ENCODE peak calls at places on chromosomes 4 and X, in eight cellular contexts. One of them, this sample, is unnamed. For H3K4me1 and H3K9me3, the result is how much of the 10 kb centered on the place peaks cover.

GRCh38 chrX:19811807-19812604 is 75.4 kb downstream of the SH3KBP1 start:
- DNase-seq in SK-N-SH: no peak
- DNase-seq in neural progenitor cell: no peak
- DNase-seq in OCI-LY7: peak
- DNase-seq in GM23248: peak
- DNase-seq in HCT116: no peak
- DNase-seq in PC-3: no peak
- DNase-seq in MM.1S: no peak
- DNase-seq in this sample: no peak

GRCh38 chrX:119826399-119826959 is 26.3 kb downstream of the UPF3B start:
- DNase-seq in SK-N-SH: no peak
- DNase-seq in neural progenitor cell: no peak
- DNase-seq in OCI-LY7: no peak
- DNase-seq in GM23248: peak
- DNase-seq in HCT116: no peak
- DNase-seq in PC-3: peak
- DNase-seq in MM.1S: no peak
- DNase-seq in this sample: no peak

GRCh38 chr4:152534541-152535231 is 1.2 kb downstream of the FBXW7 start:
- DNase-seq in SK-N-SH: peak
- DNase-seq in neural progenitor cell: peak
- DNase-seq in OCI-LY7: peak
- DNase-seq in GM23248: peak
- DNase-seq in HCT116: no peak
- DNase-seq in PC-3: no peak
- DNase-seq in MM.1S: peak
- DNase-seq in this sample: peak

GRCh38 chr4:55546633-55547460 is at the start of gene CLOCK:
- DNase-seq in SK-N-SH: peak
- DNase-seq in neural progenitor cell: peak
- DNase-seq in OCI-LY7: peak
- DNase-seq in GM23248: peak
- DNase-seq in HCT116: peak
- DNase-seq in PC-3: peak
- DNase-seq in MM.1S: peak
- DNase-seq in this sample: peak

GRCh38 chr4:108891921-108892320 is 129.1 kb upstream of the ETNPPL start:
- DNase-seq in SK-N-SH: no peak
- DNase-seq in neural progenitor cell: no peak
- DNase-seq in OCI-LY7: no peak
- DNase-seq in GM23248: no peak
- DNase-seq in HCT116: no peak
- DNase-seq in PC-3: no peak
- DNase-seq in MM.1S: no peak
- DNase-seq in this sample: no peak

GRCh38 chrX:134144231-134144630 is 92.8 kb upstream of the CCDC160 start:
- DNase-seq in SK-N-SH: peak
- DNase-seq in neural progenitor cell: peak
- DNase-seq in OCI-LY7: peak
- DNase-seq in GM23248: peak
- DNase-seq in HCT116: peak
- DNase-seq in PC-3: peak
- DNase-seq in MM.1S: peak
- DNase-seq in this sample: no peak

GRCh38 chrX:153781428-153782047 is 697 bp downstream of the SRPK3 start:
- DNase-seq in SK-N-SH: no peak
- DNase-seq in neural progenitor cell: no peak
- DNase-seq in OCI-LY7: no peak
- DNase-seq in GM23248: peak
- DNase-seq in HCT116: no peak
- DNase-seq in PC-3: no peak
- DNase-seq in MM.1S: no peak
- DNase-seq in this sample: no peak

GRCh38 chr4:25861951-25862410 is 807 bp downstream of the SEL1L3 start:
- DNase-seq in SK-N-SH: no peak
- DNase-seq in neural progenitor cell: peak
- DNase-seq in OCI-LY7: peak
- DNase-seq in GM23248: peak
- DNase-seq in HCT116: no peak
- DNase-seq in PC-3: peak
- DNase-seq in MM.1S: peak
- DNase-seq in this sample: peak

GRCh38 chrX:22338740-22339139 is 66.0 kb downstream of the CBLL2 start:
- DNase-seq in SK-N-SH: no peak
- DNase-seq in neural progenitor cell: no peak
- DNase-seq in OCI-LY7: no peak
- DNase-seq in GM23248: peak
- DNase-seq in HCT116: no peak
- DNase-seq in PC-3: no peak
- DNase-seq in MM.1S: no peak
- DNase-seq in this sample: no peak

GRCh38 chr4:123361195-123361861 is 35.3 kb upstream of the SPRY1 start:
- DNase-seq in SK-N-SH: no peak
- DNase-seq in neural progenitor cell: no peak
- DNase-seq in OCI-LY7: no peak
- DNase-seq in GM23248: peak
- DNase-seq in HCT116: no peak
- DNase-seq in PC-3: peak
- DNase-seq in MM.1S: no peak
- DNase-seq in this sample: peak

GRCh38 chrX:53086464-53086863 is 4.3 kb downstream of the TSPYL2 start:
- DNase-seq in SK-N-SH: no peak
- DNase-seq in neural progenitor cell: no peak
- DNase-seq in OCI-LY7: no peak
- DNase-seq in GM23248: peak
- DNase-seq in HCT116: no peak
- DNase-seq in PC-3: no peak
- DNase-seq in MM.1S: no peak
- DNase-seq in this sample: no peak

GRCh38 chr4:148445071-148445902 is 3.1 kb upstream of the NR3C2 start:
- DNase-seq in SK-N-SH: peak
- DNase-seq in neural progenitor cell: peak
- DNase-seq in OCI-LY7: peak
- DNase-seq in GM23248: peak
- DNase-seq in HCT116: no peak
- DNase-seq in PC-3: peak
- DNase-seq in MM.1S: peak
- DNase-seq in this sample: peak

GRCh38 chr4:8725071-8725841 is 132.7 kb downstream of the CPZ start:
- DNase-seq in SK-N-SH: peak
- DNase-seq in neural progenitor cell: no peak
- DNase-seq in OCI-LY7: no peak
- DNase-seq in GM23248: no peak
- DNase-seq in HCT116: no peak
- DNase-seq in PC-3: no peak
- DNase-seq in MM.1S: no peak
- DNase-seq in this sample: no peak

DNA sequence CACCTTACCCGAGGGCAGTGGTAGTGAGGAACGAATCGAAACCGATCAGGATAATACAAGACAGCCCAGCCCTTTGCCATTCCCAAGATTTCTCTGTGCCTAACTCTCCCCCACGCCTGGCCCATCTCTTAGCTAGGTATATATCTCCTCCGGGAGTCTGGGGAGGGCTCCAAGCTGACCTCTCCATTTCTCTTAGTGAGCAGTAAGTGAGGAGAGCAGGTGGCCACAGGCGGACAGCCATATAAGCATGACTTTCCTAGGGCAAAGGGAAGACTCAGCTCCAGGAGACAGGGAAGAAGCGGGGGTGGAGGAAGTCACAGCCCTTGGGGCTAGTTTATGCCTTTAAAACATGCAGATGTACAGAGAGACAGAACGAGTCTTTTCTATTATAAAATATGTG is 613.6 kb downstream of the BCOR start:
- DNase-seq in SK-N-SH: no peak
- DNase-seq in neural progenitor cell: no peak
- DNase-seq in OCI-LY7: no peak
- DNase-seq in GM23248: no peak
- DNase-seq in HCT116: no peak
- DNase-seq in PC-3: no peak
- DNase-seq in MM.1S: no peak
- DNase-seq in this sample: no peak
- H3K4me1 ChIP-seq in SK-N-SH: under half
- H3K4me1 ChIP-seq in neural progenitor cell: under half
- H3K4me1 ChIP-seq in OCI-LY7: under half
- H3K4me1 ChIP-seq in GM23248: under half
- H3K4me1 ChIP-seq in HCT116: under half
- H3K4me1 ChIP-seq in PC-3: under half
- H3K4me1 ChIP-seq in MM.1S: under half
- H3K4me1 ChIP-seq in this sample: under half

DNA sequence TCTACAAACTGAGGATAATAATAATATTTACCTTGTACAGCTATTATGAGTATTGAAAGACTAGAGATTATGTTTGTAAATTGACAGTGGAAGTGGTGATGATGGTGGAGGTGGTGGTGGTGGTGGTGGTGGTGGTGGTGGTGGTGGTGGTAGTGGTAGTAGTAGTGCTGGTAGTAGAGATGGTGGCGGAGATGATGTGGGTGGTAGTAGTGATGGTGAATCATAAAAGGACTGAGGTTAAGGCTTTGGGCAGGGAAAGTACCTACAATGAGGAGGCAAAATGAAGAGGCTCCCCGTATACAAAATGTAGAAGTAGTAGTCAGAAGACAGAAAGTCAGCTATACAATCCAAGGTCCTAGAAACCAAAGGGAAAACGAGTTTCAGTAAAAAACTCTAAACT is 214.1 kb downstream of the BCOR start:
- DNase-seq in SK-N-SH: no peak
- DNase-seq in neural progenitor cell: no peak
- DNase-seq in OCI-LY7: no peak
- DNase-seq in GM23248: no peak
- DNase-seq in HCT116: no peak
- DNase-seq in PC-3: no peak
- DNase-seq in MM.1S: no peak
- DNase-seq in this sample: no peak
- TF ChIP-seq EZH2phosphoT487 in SK-N-SH: no peak
- TF ChIP-seq EZH2phosphoT487 in neural progenitor cell: no peak
- TF ChIP-seq EZH2phosphoT487 in OCI-LY7: no peak
- TF ChIP-seq EZH2phosphoT487 in GM23248: no peak
- TF ChIP-seq EZH2phosphoT487 in HCT116: no peak
- TF ChIP-seq EZH2phosphoT487 in PC-3: no peak
- TF ChIP-seq EZH2phosphoT487 in MM.1S: no peak
- TF ChIP-seq EZH2phosphoT487 in this sample: no peak

DNA sequence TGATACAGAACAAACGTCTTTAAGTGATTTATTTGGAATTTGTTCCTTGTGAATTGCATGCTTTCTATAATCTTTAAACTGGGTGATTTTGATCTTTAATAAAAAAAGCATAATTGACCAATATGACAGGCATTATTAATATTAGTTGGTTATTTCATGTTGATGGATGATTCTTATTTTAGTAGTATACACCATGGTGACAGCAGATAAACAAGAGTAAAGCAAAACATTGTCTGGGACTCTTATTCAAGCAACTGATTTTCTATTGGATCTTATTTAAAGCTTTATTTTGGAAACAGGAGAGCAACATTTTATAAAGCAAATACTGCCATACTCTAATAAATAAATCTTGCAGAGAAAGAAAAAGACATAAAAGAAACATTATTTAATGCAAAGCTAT is 591.4 kb upstream of the GNPDA2 start:
- DNase-seq in SK-N-SH: no peak
- DNase-seq in neural progenitor cell: no peak
- DNase-seq in OCI-LY7: no peak
- DNase-seq in GM23248: no peak
- DNase-seq in HCT116: no peak
- DNase-seq in PC-3: no peak
- DNase-seq in MM.1S: no peak
- DNase-seq in this sample: no peak
- H3K9me3 ChIP-seq in SK-N-SH: under half
- H3K9me3 ChIP-seq in neural progenitor cell: under half
- H3K9me3 ChIP-seq in OCI-LY7: under half
- H3K9me3 ChIP-seq in GM23248: under half
- H3K9me3 ChIP-seq in HCT116: under half
- H3K9me3 ChIP-seq in PC-3: under half
- H3K9me3 ChIP-seq in MM.1S: under half
- H3K9me3 ChIP-seq in this sample: under half

GRCh38 chr4:168618577-168619265 is 121.9 kb downstream of the PALLD start:
- DNase-seq in SK-N-SH: no peak
- DNase-seq in neural progenitor cell: no peak
- DNase-seq in OCI-LY7: no peak
- DNase-seq in GM23248: peak
- DNase-seq in HCT116: peak
- DNase-seq in PC-3: peak
- DNase-seq in MM.1S: no peak
- DNase-seq in this sample: no peak
- H3K4me1 ChIP-seq in SK-N-SH: under half
- H3K4me1 ChIP-seq in neural progenitor cell: under half
- H3K4me1 ChIP-seq in OCI-LY7: under half
- H3K4me1 ChIP-seq in GM23248: half or more
- H3K4me1 ChIP-seq in HCT116: half or more
- H3K4me1 ChIP-seq in PC-3: under half
- H3K4me1 ChIP-seq in MM.1S: under half
- H3K4me1 ChIP-seq in this sample: under half

DNA sequence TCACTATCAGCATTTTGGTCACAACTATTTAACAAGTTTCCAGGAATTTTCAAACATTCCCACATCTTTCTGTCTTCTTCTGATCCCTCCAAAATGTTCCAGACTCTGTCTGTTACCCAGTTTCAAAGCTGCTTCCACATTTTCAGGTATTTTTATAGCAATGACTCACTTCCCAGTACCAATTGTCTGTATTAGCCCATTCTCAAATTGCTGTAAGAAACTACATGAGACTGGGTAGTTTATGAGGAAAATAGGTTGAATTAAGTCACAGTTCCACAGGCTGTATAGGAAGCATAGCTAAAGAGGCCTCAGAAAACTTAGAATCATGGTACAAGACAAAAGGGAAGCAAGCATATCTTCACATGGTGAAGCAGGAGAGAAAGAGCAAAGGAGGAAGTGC is 475.0 kb upstream of the PCDH7 start:
- DNase-seq in SK-N-SH: no peak
- DNase-seq in neural progenitor cell: no peak
- DNase-seq in OCI-LY7: no peak
- DNase-seq in GM23248: no peak
- DNase-seq in HCT116: no peak
- DNase-seq in PC-3: peak
- DNase-seq in MM.1S: no peak
- DNase-seq in this sample: no peak
- TF ChIP-seq EZH2phosphoT487 in SK-N-SH: no peak
- TF ChIP-seq EZH2phosphoT487 in neural progenitor cell: no peak
- TF ChIP-seq EZH2phosphoT487 in OCI-LY7: no peak
- TF ChIP-seq EZH2phosphoT487 in GM23248: no peak
- TF ChIP-seq EZH2phosphoT487 in HCT116: no peak
- TF ChIP-seq EZH2phosphoT487 in PC-3: no peak
- TF ChIP-seq EZH2phosphoT487 in MM.1S: no peak
- TF ChIP-seq EZH2phosphoT487 in this sample: no peak

DNA sequence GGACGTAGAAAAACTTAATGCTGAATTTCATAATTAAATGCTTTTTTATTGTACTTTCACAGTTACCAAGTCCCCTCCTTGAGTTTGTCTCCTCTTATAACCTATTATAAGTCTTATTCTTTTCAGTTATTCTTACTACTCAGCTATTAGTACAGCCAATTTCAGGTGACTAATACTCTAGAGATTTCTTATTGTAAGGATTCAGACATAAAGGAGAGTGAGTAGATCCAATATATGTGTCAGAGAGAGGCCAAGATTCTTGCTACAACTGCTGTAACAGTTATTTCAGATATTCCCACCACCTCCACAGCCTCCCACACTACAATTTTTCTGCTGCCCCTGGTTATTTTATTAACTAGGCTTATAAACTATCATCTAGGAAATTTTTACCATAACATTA is 274.5 kb downstream of the GPAT3 start:
- DNase-seq in SK-N-SH: no peak
- DNase-seq in neural progenitor cell: no peak
- DNase-seq in OCI-LY7: no peak
- DNase-seq in GM23248: peak
- DNase-seq in HCT116: no peak
- DNase-seq in PC-3: peak
- DNase-seq in MM.1S: no peak
- DNase-seq in this sample: no peak
- H3K9me3 ChIP-seq in SK-N-SH: under half
- H3K9me3 ChIP-seq in neural progenitor cell: under half
- H3K9me3 ChIP-seq in OCI-LY7: under half
- H3K9me3 ChIP-seq in GM23248: under half
- H3K9me3 ChIP-seq in HCT116: under half
- H3K9me3 ChIP-seq in PC-3: under half
- H3K9me3 ChIP-seq in MM.1S: under half
- H3K9me3 ChIP-seq in this sample: under half